ENCODE peak calls at places on chromosomes 2 and 18, in seven cellular contexts. One of them, this sample, is unnamed.

GRCh38 chr18:8389391-8390340 is 219.6 kb upstream of the RAB12 start:
- DNase-seq in mucosa of descending colon: peak
- DNase-seq in cardiac muscle cell: peak
- DNase-seq in astrocyte of the spinal cord: peak
- DNase-seq in LNCaP clone FGC: peak
- DNase-seq in choroid plexus epithelial cell: peak
- DNase-seq in SK-N-SH: peak
- DNase-seq in this sample: peak

GRCh38 chr2:71608441-71608840 is 155.1 kb downstream of the DYSF start:
- DNase-seq in mucosa of descending colon: no peak
- DNase-seq in cardiac muscle cell: no peak
- DNase-seq in astrocyte of the spinal cord: no peak
- DNase-seq in LNCaP clone FGC: no peak
- DNase-seq in choroid plexus epithelial cell: no peak
- DNase-seq in SK-N-SH: no peak
- DNase-seq in this sample: no peak

GRCh38 chr2:55056024-55056521 is 5.8 kb upstream of the RTN4 start:
- DNase-seq in mucosa of descending colon: no peak
- DNase-seq in cardiac muscle cell: no peak
- DNase-seq in astrocyte of the spinal cord: no peak
- DNase-seq in LNCaP clone FGC: no peak
- DNase-seq in choroid plexus epithelial cell: peak
- DNase-seq in SK-N-SH: no peak
- DNase-seq in this sample: no peak

GRCh38 chr2:230861564-230862255 is 3.0 kb upstream of the ITM2C start:
- DNase-seq in mucosa of descending colon: no peak
- DNase-seq in cardiac muscle cell: peak
- DNase-seq in astrocyte of the spinal cord: no peak
- DNase-seq in LNCaP clone FGC: no peak
- DNase-seq in choroid plexus epithelial cell: no peak
- DNase-seq in SK-N-SH: no peak
- DNase-seq in this sample: no peak

GRCh38 chr2:206154197-206154596 is 5.0 kb downstream of the NDUFS1 start:
- DNase-seq in mucosa of descending colon: no peak
- DNase-seq in cardiac muscle cell: peak
- DNase-seq in astrocyte of the spinal cord: no peak
- DNase-seq in LNCaP clone FGC: no peak
- DNase-seq in choroid plexus epithelial cell: no peak
- DNase-seq in SK-N-SH: no peak
- DNase-seq in this sample: no peak

GRCh38 chr2:61253136-61253535 is 91.1 kb downstream of the C2orf74 start:
- DNase-seq in mucosa of descending colon: no peak
- DNase-seq in cardiac muscle cell: no peak
- DNase-seq in astrocyte of the spinal cord: no peak
- DNase-seq in LNCaP clone FGC: no peak
- DNase-seq in choroid plexus epithelial cell: no peak
- DNase-seq in SK-N-SH: no peak
- DNase-seq in this sample: no peak

GRCh38 chr2:48605482-48606175 is 12.0 kb upstream of the GTF2A1L start:
- DNase-seq in mucosa of descending colon: no peak
- DNase-seq in cardiac muscle cell: no peak
- DNase-seq in astrocyte of the spinal cord: no peak
- DNase-seq in LNCaP clone FGC: no peak
- DNase-seq in choroid plexus epithelial cell: no peak
- DNase-seq in SK-N-SH: no peak
- DNase-seq in this sample: no peak

GRCh38 chr2:222982010-222982908 is 69.7 kb upstream of the KCNE4 start:
- DNase-seq in mucosa of descending colon: peak
- DNase-seq in cardiac muscle cell: peak
- DNase-seq in astrocyte of the spinal cord: peak
- DNase-seq in LNCaP clone FGC: peak
- DNase-seq in choroid plexus epithelial cell: peak
- DNase-seq in SK-N-SH: peak
- DNase-seq in this sample: peak

GRCh38 chr2:113890253-113891235 is 655 bp downstream of the ACTR3 start:
- DNase-seq in mucosa of descending colon: peak
- DNase-seq in cardiac muscle cell: peak
- DNase-seq in astrocyte of the spinal cord: peak
- DNase-seq in LNCaP clone FGC: peak
- DNase-seq in choroid plexus epithelial cell: peak
- DNase-seq in SK-N-SH: peak
- DNase-seq in this sample: peak

DNA sequence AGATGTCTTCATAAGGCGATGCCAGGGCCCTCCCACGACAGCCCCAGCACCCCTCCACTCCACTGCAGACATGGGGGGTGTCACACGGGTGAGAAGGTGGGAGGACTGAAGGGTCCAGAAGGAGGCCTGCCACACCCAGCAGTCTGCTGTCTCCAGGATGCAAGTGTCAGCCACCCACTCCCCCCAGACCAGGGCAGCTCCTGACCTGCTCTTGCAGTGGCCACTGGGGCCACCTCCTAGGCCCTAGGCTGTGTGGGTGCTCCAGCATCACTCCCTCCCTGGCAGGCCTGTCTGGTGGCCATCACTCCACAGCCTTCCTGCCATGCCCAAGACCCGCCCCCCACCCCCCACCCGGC is 171.0 kb downstream of the CELF4 start:
- DNase-seq in mucosa of descending colon: no peak
- DNase-seq in cardiac muscle cell: no peak
- DNase-seq in astrocyte of the spinal cord: no peak
- DNase-seq in LNCaP clone FGC: no peak
- DNase-seq in choroid plexus epithelial cell: no peak
- DNase-seq in SK-N-SH: no peak
- DNase-seq in this sample: no peak
- H3K4me3 ChIP-seq in mucosa of descending colon: no peak
- H3K4me3 ChIP-seq in cardiac muscle cell: no peak
- H3K4me3 ChIP-seq in astrocyte of the spinal cord: no peak
- H3K4me3 ChIP-seq in LNCaP clone FGC: no peak
- H3K4me3 ChIP-seq in choroid plexus epithelial cell: no peak
- H3K4me3 ChIP-seq in SK-N-SH: peak
- H3K4me3 ChIP-seq in this sample: peak

GRCh38 chr2:121529439-121530209 is 1.1 kb upstream of the RNU4ATAC start:
- DNase-seq in mucosa of descending colon: peak
- DNase-seq in cardiac muscle cell: peak
- DNase-seq in astrocyte of the spinal cord: peak
- DNase-seq in LNCaP clone FGC: no peak
- DNase-seq in choroid plexus epithelial cell: peak
- DNase-seq in SK-N-SH: peak
- DNase-seq in this sample: peak

GRCh38 chr2:121532347-121532766 is 1.7 kb downstream of the RNU4ATAC start:
- DNase-seq in mucosa of descending colon: no peak
- DNase-seq in cardiac muscle cell: no peak
- DNase-seq in astrocyte of the spinal cord: peak
- DNase-seq in LNCaP clone FGC: no peak
- DNase-seq in choroid plexus epithelial cell: peak
- DNase-seq in SK-N-SH: no peak
- DNase-seq in this sample: peak

GRCh38 chr2:121530563-121531334 is at the start of gene RNU4ATAC:
- DNase-seq in mucosa of descending colon: peak
- DNase-seq in cardiac muscle cell: peak
- DNase-seq in astrocyte of the spinal cord: peak
- DNase-seq in LNCaP clone FGC: peak
- DNase-seq in choroid plexus epithelial cell: peak
- DNase-seq in SK-N-SH: peak
- DNase-seq in this sample: peak

GRCh38 chr2:121532894-121533293 is 2.2 kb downstream of the RNU4ATAC start:
- DNase-seq in mucosa of descending colon: no peak
- DNase-seq in cardiac muscle cell: no peak
- DNase-seq in astrocyte of the spinal cord: no peak
- DNase-seq in LNCaP clone FGC: no peak
- DNase-seq in choroid plexus epithelial cell: no peak
- DNase-seq in SK-N-SH: no peak
- DNase-seq in this sample: no peak

GRCh38 chr2:121530210-121530562 is 494 bp upstream of the RNU4ATAC start:
- DNase-seq in mucosa of descending colon: no peak
- DNase-seq in cardiac muscle cell: peak
- DNase-seq in astrocyte of the spinal cord: peak
- DNase-seq in LNCaP clone FGC: peak
- DNase-seq in choroid plexus epithelial cell: peak
- DNase-seq in SK-N-SH: peak
- DNase-seq in this sample: peak
- H3K4me3 ChIP-seq in mucosa of descending colon: peak
- H3K4me3 ChIP-seq in cardiac muscle cell: peak
- H3K4me3 ChIP-seq in astrocyte of the spinal cord: peak
- H3K4me3 ChIP-seq in LNCaP clone FGC: peak
- H3K4me3 ChIP-seq in choroid plexus epithelial cell: peak
- H3K4me3 ChIP-seq in SK-N-SH: peak
- H3K4me3 ChIP-seq in this sample: peak

GRCh38 chr2:218852911-218853667 is 6.5 kb upstream of the WNT6 start:
- DNase-seq in mucosa of descending colon: peak
- DNase-seq in cardiac muscle cell: peak
- DNase-seq in astrocyte of the spinal cord: peak
- DNase-seq in LNCaP clone FGC: no peak
- DNase-seq in choroid plexus epithelial cell: peak
- DNase-seq in SK-N-SH: peak
- DNase-seq in this sample: no peak
- H3K4me3 ChIP-seq in mucosa of descending colon: no peak
- H3K4me3 ChIP-seq in cardiac muscle cell: no peak
- H3K4me3 ChIP-seq in astrocyte of the spinal cord: no peak
- H3K4me3 ChIP-seq in LNCaP clone FGC: no peak
- H3K4me3 ChIP-seq in choroid plexus epithelial cell: no peak
- H3K4me3 ChIP-seq in SK-N-SH: no peak
- H3K4me3 ChIP-seq in this sample: no peak

GRCh38 chr2:288743-289361 is 961 bp upstream of the ALKAL2 start:
- DNase-seq in mucosa of descending colon: peak
- DNase-seq in cardiac muscle cell: no peak
- DNase-seq in astrocyte of the spinal cord: no peak
- DNase-seq in LNCaP clone FGC: no peak
- DNase-seq in choroid plexus epithelial cell: no peak
- DNase-seq in SK-N-SH: peak
- DNase-seq in this sample: no peak
- H3K4me3 ChIP-seq in mucosa of descending colon: no peak
- H3K4me3 ChIP-seq in cardiac muscle cell: peak
- H3K4me3 ChIP-seq in astrocyte of the spinal cord: peak
- H3K4me3 ChIP-seq in LNCaP clone FGC: no peak
- H3K4me3 ChIP-seq in choroid plexus epithelial cell: peak
- H3K4me3 ChIP-seq in SK-N-SH: peak
- H3K4me3 ChIP-seq in this sample: peak

GRCh38 chr2:46704593-46704992 is 211.0 kb downstream of the MCFD2 start:
- DNase-seq in mucosa of descending colon: no peak
- DNase-seq in cardiac muscle cell: no peak
- DNase-seq in astrocyte of the spinal cord: no peak
- DNase-seq in LNCaP clone FGC: no peak
- DNase-seq in choroid plexus epithelial cell: no peak
- DNase-seq in SK-N-SH: no peak
- DNase-seq in this sample: no peak

GRCh38 chr2:46701152-46701551 is 214.5 kb downstream of the MCFD2 start:
- DNase-seq in mucosa of descending colon: no peak
- DNase-seq in cardiac muscle cell: no peak
- DNase-seq in astrocyte of the spinal cord: peak
- DNase-seq in LNCaP clone FGC: no peak
- DNase-seq in choroid plexus epithelial cell: peak
- DNase-seq in SK-N-SH: no peak
- DNase-seq in this sample: no peak

GRCh38 chr2:46700435-46700834 is 215.2 kb downstream of the MCFD2 start:
- DNase-seq in mucosa of descending colon: no peak
- DNase-seq in cardiac muscle cell: no peak
- DNase-seq in astrocyte of the spinal cord: no peak
- DNase-seq in LNCaP clone FGC: no peak
- DNase-seq in choroid plexus epithelial cell: no peak
- DNase-seq in SK-N-SH: no peak
- DNase-seq in this sample: no peak

GRCh38 chr2:46703588-46703987 is 212.0 kb downstream of the MCFD2 start:
- DNase-seq in mucosa of descending colon: no peak
- DNase-seq in cardiac muscle cell: no peak
- DNase-seq in astrocyte of the spinal cord: no peak
- DNase-seq in LNCaP clone FGC: no peak
- DNase-seq in choroid plexus epithelial cell: no peak
- DNase-seq in SK-N-SH: no peak
- DNase-seq in this sample: no peak

DNA sequence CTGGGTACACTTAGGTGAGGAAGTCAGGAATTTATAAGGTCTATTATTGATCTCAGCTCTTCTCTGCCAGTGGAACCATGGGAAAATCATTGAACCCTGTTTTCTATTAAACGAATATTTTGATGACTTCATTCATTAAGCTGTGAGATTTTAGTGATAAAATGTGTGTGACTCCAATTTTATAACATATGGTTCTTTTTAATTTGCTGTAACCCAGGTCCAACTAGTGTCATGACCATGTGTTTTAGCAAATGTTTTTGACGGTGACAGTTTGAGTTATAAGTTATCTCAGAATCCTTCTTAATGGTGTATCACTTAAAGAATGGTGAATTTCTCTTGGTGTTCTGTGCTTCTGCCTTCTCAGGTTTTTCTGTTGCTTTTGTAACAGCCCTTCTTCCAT is 213.1 kb downstream of the MCFD2 start:
- DNase-seq in mucosa of descending colon: no peak
- DNase-seq in cardiac muscle cell: no peak
- DNase-seq in astrocyte of the spinal cord: no peak
- DNase-seq in LNCaP clone FGC: no peak
- DNase-seq in choroid plexus epithelial cell: no peak
- DNase-seq in SK-N-SH: no peak
- DNase-seq in this sample: no peak
- H3K4me3 ChIP-seq in mucosa of descending colon: no peak
- H3K4me3 ChIP-seq in cardiac muscle cell: no peak
- H3K4me3 ChIP-seq in astrocyte of the spinal cord: no peak
- H3K4me3 ChIP-seq in LNCaP clone FGC: no peak
- H3K4me3 ChIP-seq in choroid plexus epithelial cell: no peak
- H3K4me3 ChIP-seq in SK-N-SH: peak
- H3K4me3 ChIP-seq in this sample: peak

DNA sequence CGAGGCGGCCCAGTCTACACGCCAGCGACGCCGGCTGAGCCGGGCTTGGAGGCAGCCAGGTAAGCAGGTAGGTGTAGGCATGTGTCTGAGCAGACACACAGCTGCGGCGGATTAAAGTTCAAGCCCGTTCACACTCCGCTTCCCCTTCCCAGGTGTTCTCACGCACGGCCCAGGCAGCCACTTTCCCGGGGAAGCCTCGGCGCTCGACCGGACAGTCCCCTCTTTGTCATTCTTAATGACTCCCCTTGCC is 367 bp downstream of the TGFA start:
- DNase-seq in mucosa of descending colon: peak
- DNase-seq in cardiac muscle cell: no peak
- DNase-seq in astrocyte of the spinal cord: no peak
- DNase-seq in LNCaP clone FGC: no peak
- DNase-seq in choroid plexus epithelial cell: no peak
- DNase-seq in SK-N-SH: no peak
- DNase-seq in this sample: no peak
- H3K4me3 ChIP-seq in mucosa of descending colon: peak
- H3K4me3 ChIP-seq in cardiac muscle cell: peak
- H3K4me3 ChIP-seq in astrocyte of the spinal cord: peak
- H3K4me3 ChIP-seq in LNCaP clone FGC: peak
- H3K4me3 ChIP-seq in choroid plexus epithelial cell: peak
- H3K4me3 ChIP-seq in SK-N-SH: peak
- H3K4me3 ChIP-seq in this sample: peak

This sample was measured in skeletal muscle cell.